ENCODE peak calls at places on chromosomes 4 and X, in four cellular contexts. J is IMR-90, V is H9, S is H1. M is an unnamed sample.
A peak's percentile ranks its signal among the peaks of the same experiment; 100 is the strongest.

GRCh38 chrX:16671005-16671404 is 21.0 kb downstream of the S100G start:
- DNase-seq in J (peak; percentile 72), V (no peak), S (no peak), M (peak; percentile 57)

GRCh38 chr4:21765810-21766407 is 182.7 kb downstream of the KCNIP4 start:
- DNase-seq in J (peak; percentile 29), V (peak; percentile 71), S (peak; percentile 47), M (peak; percentile 86)

GRCh38 chrX:34849371-34849770 is 93.2 kb upstream of the FAM47B start:
- DNase-seq in J (peak; percentile 74), V (no peak), S (no peak), M (no peak)

GRCh38 chr4:86484241-86484640 is 109.9 kb upstream of the PTPN13 start:
- DNase-seq in J (no peak), V (no peak), S (no peak), M (no peak)

GRCh38 chr4:154124539-154125255 is 335.8 kb upstream of the SFRP2 start:
- DNase-seq in J (peak; percentile 36), V (no peak), S (no peak), M (no peak)

GRCh38 chr4:955161-955921 is 18.0 kb downstream of the DGKQ start:
- DNase-seq in J (no peak), V (no peak), S (no peak), M (no peak)

GRCh38 chr4:67700119-67700873 is 659 bp downstream of the UBA6 start:
- DNase-seq in J (peak; percentile 27), V (no peak), S (no peak), M (no peak)

GRCh38 chr4:158020175-158020574 is 152.7 kb downstream of the GASK1B start:
- DNase-seq in J (peak; percentile 96), V (no peak), S (peak; percentile 7), M (peak; percentile 56)

GRCh38 chr4:5041609-5042234 is 9.6 kb upstream of the STK32B start:
- DNase-seq in J (no peak), V (no peak), S (no peak), M (no peak)

GRCh38 chr4:139816856-139817255 is 151.2 kb downstream of the MGST2 start:
- DNase-seq in J (no peak), V (no peak), S (no peak), M (peak; percentile 92)

DNA sequence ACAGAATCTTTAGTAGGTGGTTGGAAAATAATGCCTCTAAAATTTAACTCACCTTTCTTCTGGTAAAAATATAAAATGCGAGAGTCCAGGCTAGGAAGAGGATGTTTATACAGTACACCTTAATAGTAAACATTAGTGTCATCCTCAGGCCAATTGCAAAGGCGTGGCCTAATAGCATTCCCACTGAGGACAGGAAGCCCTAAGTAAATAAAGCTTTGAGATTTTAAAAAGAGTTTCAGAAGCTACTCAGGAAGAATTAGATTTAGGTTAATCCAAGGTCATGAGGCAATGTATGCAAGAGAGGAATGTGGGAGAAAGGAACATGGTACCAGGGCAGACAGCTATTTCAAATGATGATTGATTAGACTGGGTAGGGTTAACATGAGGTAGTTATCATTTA is 49.5 kb downstream of the RPGR start:
- DNase-seq in J (no peak), V (no peak), S (no peak), M (no peak)
- H3K56ac ChIP-seq in J (no peak overlapping the region), V (no peak overlapping the region), S (no peak overlapping the region), M (no peak overlapping the region)

DNA sequence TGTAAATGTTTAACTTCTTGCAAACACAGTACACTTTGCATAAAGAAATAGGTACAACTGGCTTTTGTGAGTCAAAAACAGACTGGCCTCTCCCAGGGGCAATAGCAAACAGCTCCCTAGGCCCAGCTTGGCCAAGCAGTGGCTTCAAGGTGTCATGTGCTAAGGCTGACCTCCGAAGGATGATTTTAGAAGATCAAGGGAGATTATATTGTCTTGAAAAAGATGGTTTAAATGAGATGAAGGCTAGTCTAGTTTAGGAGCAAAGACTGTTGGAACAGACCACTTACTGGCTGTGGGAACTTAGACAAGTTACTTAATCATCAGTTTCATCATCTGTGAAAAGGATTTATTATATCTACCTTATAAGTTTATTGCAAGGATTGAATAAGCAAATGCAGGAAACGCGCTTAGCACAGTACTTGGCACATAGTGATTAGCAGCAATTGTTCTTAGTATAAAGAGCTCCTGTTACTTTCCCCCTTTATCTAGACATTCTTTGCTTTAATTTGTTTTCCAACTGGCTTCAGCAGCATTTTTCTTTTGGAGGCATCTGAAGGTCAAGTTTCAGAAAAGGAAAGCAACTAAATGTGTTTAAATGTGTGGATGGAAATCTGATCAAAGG is 17.2 kb downstream of the ANXA3 start:
- DNase-seq in J (no peak), V (no peak), S (no peak), M (peak; percentile 35)
- H2AK5ac ChIP-seq in J (peak overlapping the region; percentile 35), V (no peak overlapping the region), S (no peak overlapping the region), M (no peak overlapping the region)

GRCh38 chrX:49878834-49879655 is at the start of gene USP27X:
- DNase-seq in J (peak; percentile 81), V (peak; percentile 72), S (peak; percentile 17), M (peak; percentile 87)
- H4K8ac ChIP-seq in J (peak within 1 kb of the TSS; percentile 35), V (no peak within 1 kb of the TSS), S (peak within 1 kb of the TSS; percentile 5), M (no peak within 1 kb of the TSS)

GRCh38 chrX:137424679-137425078 is 141.2 kb upstream of the ZIC3 start:
- DNase-seq in J (no peak), V (peak; percentile 58), S (no peak), M (peak; percentile 95)
- H3K56ac ChIP-seq in J (no peak overlapping the region), V (no peak overlapping the region), S (no peak overlapping the region), M (peak overlapping the region; percentile 91)

GRCh38 chrX:120244735-120245498 is 5.7 kb upstream of the ZBTB33 start:
- DNase-seq in J (peak; percentile 71), V (peak; percentile 75), S (no peak), M (peak; percentile 92)
- H2AK5ac ChIP-seq in J (no peak overlapping the region), V (no peak overlapping the region), S (no peak overlapping the region), M (no peak overlapping the region)

DNA sequence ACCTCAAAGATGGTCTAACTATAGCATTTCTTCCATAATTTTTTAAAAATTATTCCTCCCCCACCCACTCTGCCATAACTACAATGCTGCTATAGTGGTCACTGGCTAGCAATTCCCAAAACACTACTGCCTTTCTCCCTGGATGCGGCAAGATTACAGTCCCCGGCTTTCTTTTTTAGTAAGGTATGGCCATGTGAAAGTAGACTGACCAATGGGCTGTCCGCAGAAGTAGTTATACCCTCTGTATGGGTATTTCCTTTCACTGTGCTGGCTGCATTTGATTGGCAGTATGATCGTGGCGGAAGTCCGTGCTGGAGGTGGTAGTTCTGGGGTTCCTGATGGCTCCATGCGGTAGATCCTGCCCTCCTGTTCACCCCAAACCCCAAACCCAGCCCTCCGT is 166.0 kb downstream of the FBXO8 start:
- DNase-seq in J (no peak), V (no peak), S (no peak), M (no peak)
- H4K8ac ChIP-seq in J (no peak overlapping the region), V (no peak overlapping the region), S (no peak overlapping the region), M (no peak overlapping the region)

GRCh38 chr4:168881754-168882153 is 128.3 kb downstream of the CBR4 start:
- DNase-seq in J (no peak), V (no peak), S (no peak), M (no peak)

GRCh38 chr4:168877779-168878491 is 132.1 kb downstream of the CBR4 start:
- DNase-seq in J (no peak), V (peak; percentile 59), S (no peak), M (peak; percentile 60)

GRCh38 chr4:168880811-168881595 is 129.1 kb downstream of the CBR4 start:
- DNase-seq in J (no peak), V (no peak), S (no peak), M (no peak)

GRCh38 chr4:168879178-168879577 is 130.9 kb downstream of the CBR4 start:
- DNase-seq in J (no peak), V (no peak), S (no peak), M (no peak)

GRCh38 chr4:168880087-168880675 is 129.9 kb downstream of the CBR4 start:
- DNase-seq in J (peak; percentile 56), V (no peak), S (no peak), M (no peak)
- H3K56ac ChIP-seq in J (peak overlapping the region; percentile 3), V (no peak overlapping the region), S (no peak overlapping the region), M (no peak overlapping the region)

DNA sequence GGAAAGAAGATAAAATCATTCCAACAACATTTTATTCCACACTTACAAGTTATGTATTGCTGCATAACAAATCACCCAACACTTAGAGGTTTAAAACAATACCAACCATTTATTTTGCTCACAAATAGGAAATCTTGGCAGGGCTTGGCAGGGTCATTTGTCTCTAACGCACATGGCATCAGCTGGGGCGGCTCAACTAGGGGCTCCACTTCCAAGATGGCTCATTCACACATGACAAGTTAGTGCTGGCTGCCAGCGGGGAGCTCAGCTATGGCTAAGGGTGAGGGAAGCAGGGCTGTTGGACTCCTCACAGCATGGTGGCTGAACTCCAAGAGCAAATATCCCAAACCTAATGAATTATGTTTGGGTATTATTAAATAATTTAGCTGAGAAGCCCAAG is 377.0 kb downstream of the ZNF674 start:
- DNase-seq in J (no peak), V (no peak), S (no peak), M (no peak)
- H2AK5ac ChIP-seq in J (no peak overlapping the region), V (no peak overlapping the region), S (no peak overlapping the region), M (no peak overlapping the region)

GRCh38 chrX:136616987-136617685 is 30.8 kb upstream of the CD40LG start:
- DNase-seq in J (no peak), V (no peak), S (no peak), M (no peak)

GRCh38 chrX:136623400-136623799 is 24.6 kb upstream of the CD40LG start:
- DNase-seq in J (no peak), V (no peak), S (no peak), M (no peak)

GRCh38 chrX:136619889-136620505 is 28.0 kb upstream of the CD40LG start:
- DNase-seq in J (no peak), V (no peak), S (no peak), M (no peak)

GRCh38 chrX:136622568-136622967 is 25.4 kb upstream of the CD40LG start:
- DNase-seq in J (no peak), V (no peak), S (no peak), M (no peak)

GRCh38 chrX:136620780-136621179 is 27.2 kb upstream of the CD40LG start:
- DNase-seq in J (no peak), V (no peak), S (no peak), M (no peak)
- H4K8ac ChIP-seq in J (no peak overlapping the region), V (no peak overlapping the region), S (no peak overlapping the region), M (no peak overlapping the region)